ENCODE peak calls at places on chromosomes 12 and 14, in seven cellular contexts. X, T, W, M, H, I and G are unnamed samples.

GRCh38 chr12:70553391-70553859 is 83.8 kb downstream of the PTPRB start:
- DNase-seq in X (no peak), T (no peak), W (no peak), M (no peak), H (peak; percentile 65), I (no peak), G (no peak)

GRCh38 chr12:93299262-93299846 is 78.4 kb upstream of the NUDT4 start:
- DNase-seq in X (no peak), T (no peak), W (no peak), M (no peak), H (peak; percentile 15), I (no peak), G (no peak)

GRCh38 chr12:48977290-48978281 is 536 bp upstream of the WNT1 start:
- DNase-seq in X (no peak), T (peak; percentile 83), W (peak; percentile 77), M (peak; percentile 95), H (peak; percentile 48), I (peak; percentile 54), G (no peak)

GRCh38 chr12:131986847-131987398 is 37.2 kb downstream of the EP400 start:
- DNase-seq in X (no peak), T (no peak), W (no peak), M (no peak), H (no peak), I (no peak), G (no peak)

GRCh38 chr14:104360522-104360921 is 219.0 kb upstream of the C14orf180 start:
- DNase-seq in X (peak; percentile 37), T (no peak), W (peak; percentile 40), M (no peak), H (no peak), I (no peak), G (no peak)

GRCh38 chr14:77023001-77023996 is 5.2 kb downstream of the IRF2BPL start:
- DNase-seq in X (no peak), T (peak; percentile 48), W (peak; percentile 76), M (no peak), H (peak; percentile 57), I (peak; percentile 52), G (no peak)

GRCh38 chr14:55117816-55118441 is 11.1 kb upstream of the LGALS3 start:
- DNase-seq in X (no peak), T (no peak), W (peak; percentile 19), M (no peak), H (peak; percentile 80), I (peak; percentile 46), G (no peak)

GRCh38 chr12:7099290-7099996 is 7.2 kb upstream of the C1R start:
- DNase-seq in X (peak; percentile 58), T (no peak), W (peak; percentile 49), M (no peak), H (no peak), I (no peak), G (no peak)

GRCh38 chr12:77808534-77808933 is 22.2 kb upstream of the NAV3 start:
- DNase-seq in X (no peak), T (no peak), W (peak; percentile 35), M (no peak), H (no peak), I (no peak), G (no peak)

GRCh38 chr14:61965030-61965745 is 203.0 kb downstream of the SNAPC1 start:
- DNase-seq in X (no peak), T (no peak), W (no peak), M (no peak), H (peak; percentile 74), I (peak; percentile 94), G (peak; percentile 74)

GRCh38 chr12:93214523-93215289 is 163.0 kb upstream of the NUDT4 start:
- DNase-seq in X (no peak), T (no peak), W (no peak), M (no peak), H (no peak), I (no peak), G (no peak)

GRCh38 chr12:91333966-91334365 is 151.3 kb upstream of the DCN start:
- DNase-seq in X (no peak), T (no peak), W (no peak), M (no peak), H (no peak), I (no peak), G (no peak)

GRCh38 chr12:93223440-93224426 is 154.0 kb upstream of the NUDT4 start:
- DNase-seq in X (no peak), T (no peak), W (no peak), M (no peak), H (peak; percentile 59), I (peak; percentile 31), G (no peak)

GRCh38 chr14:80678436-80678835 is 263.1 kb downstream of the CEP128 start:
- DNase-seq in X (no peak), T (no peak), W (no peak), M (no peak), H (peak; percentile 3), I (no peak), G (no peak)

GRCh38 chr14:50342211-50343080 is 30.3 kb downstream of the DMAC2L start:
- DNase-seq in X (peak; percentile 76), T (peak; percentile 47), W (peak; percentile 88), M (peak; percentile 62), H (peak; percentile 76), I (peak; percentile 30), G (peak; percentile 67)

GRCh38 chr12:95218852-95219171 is 1.2 kb downstream of the VEZT start:
- DNase-seq in X (no peak), T (no peak), W (no peak), M (peak; percentile 29), H (no peak), I (peak; percentile 50), G (no peak)

GRCh38 chr12:88299567-88300101 is 157.5 kb downstream of the TMTC3 start:
- DNase-seq in X (no peak), T (no peak), W (no peak), M (no peak), H (peak; percentile 92), I (peak; percentile 86), G (peak; percentile 64)

GRCh38 chr14:70662080-70662479 is 20.4 kb downstream of the TTC9 start:
- DNase-seq in X (no peak), T (no peak), W (no peak), M (no peak), H (no peak), I (no peak), G (no peak)

GRCh38 chr14:70662816-70663215 is 21.1 kb downstream of the TTC9 start:
- DNase-seq in X (no peak), T (no peak), W (no peak), M (no peak), H (no peak), I (no peak), G (no peak)

GRCh38 chr14:70663707-70664179 is 22.0 kb downstream of the TTC9 start:
- DNase-seq in X (no peak), T (no peak), W (no peak), M (no peak), H (no peak), I (no peak), G (no peak)

GRCh38 chr14:70658899-70659298 is 17.2 kb downstream of the TTC9 start:
- DNase-seq in X (no peak), T (no peak), W (no peak), M (peak; percentile 36), H (no peak), I (no peak), G (no peak)

DNA sequence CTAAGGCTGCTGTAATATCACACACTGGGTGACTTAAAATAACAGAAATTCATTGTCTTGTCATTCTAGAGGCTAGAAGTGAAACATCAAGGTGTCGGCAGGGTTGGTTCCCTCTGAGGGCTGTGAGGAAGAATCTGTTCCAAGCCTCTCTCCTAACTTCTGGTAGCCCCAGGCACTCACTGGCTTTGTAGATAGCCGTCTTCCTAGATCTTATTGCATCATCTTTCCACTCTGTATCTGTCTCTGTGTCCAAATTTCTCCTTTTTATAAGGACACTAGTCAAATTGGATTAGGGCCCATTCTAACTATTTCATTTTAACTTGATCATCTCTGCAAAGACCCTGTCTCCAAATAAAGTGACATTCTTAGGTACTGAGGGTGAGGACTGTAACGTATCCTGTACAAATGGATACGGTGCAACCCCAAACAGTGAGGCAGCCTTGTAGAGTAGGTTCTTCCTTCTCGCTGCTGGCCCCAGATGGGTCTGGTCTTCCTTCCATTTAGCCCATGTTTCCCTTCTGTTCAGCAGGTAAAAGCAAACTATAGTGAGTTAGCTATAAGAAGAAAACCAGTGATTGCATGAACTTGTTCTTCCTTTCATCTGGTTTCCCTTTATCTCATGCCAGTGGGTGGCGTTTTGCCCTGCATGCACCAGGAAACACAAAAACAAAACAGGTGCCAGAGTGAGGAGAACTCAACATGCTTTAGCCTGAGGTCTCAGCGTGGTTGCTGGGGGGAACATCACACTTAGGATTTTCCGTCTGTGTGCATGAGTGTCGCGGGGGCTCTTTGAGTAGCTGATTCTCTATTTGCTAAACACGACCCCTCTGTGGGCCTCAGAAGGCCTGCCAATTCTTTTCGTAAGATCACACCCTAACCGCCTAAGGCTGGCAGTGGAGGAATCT is 19.5 kb downstream of the TTC9 start:
- DNase-seq in X (no peak), T (no peak), W (no peak), M (peak; percentile 35), H (no peak), I (no peak), G (no peak)
- TF ChIP-seq CTCF in X (no peak), T (no peak), W (no peak), M (peak; percentile 27), H (no peak), I (no peak), G (no peak)

GRCh38 chr14:95293474-95293873 is 26.2 kb downstream of the CLMN start:
- DNase-seq in X (peak; percentile 34), T (no peak), W (no peak), M (no peak), H (no peak), I (no peak), G (no peak)
- TF ChIP-seq CTCF in X (no peak), T (no peak), W (no peak), M (no peak), H (no peak), I (no peak), G (no peak)

GRCh38 chr14:22202313-22202712 is 386.7 kb downstream of the DAD1 start:
- DNase-seq in X (no peak), T (no peak), W (no peak), M (no peak), H (no peak), I (no peak), G (no peak)

DNA sequence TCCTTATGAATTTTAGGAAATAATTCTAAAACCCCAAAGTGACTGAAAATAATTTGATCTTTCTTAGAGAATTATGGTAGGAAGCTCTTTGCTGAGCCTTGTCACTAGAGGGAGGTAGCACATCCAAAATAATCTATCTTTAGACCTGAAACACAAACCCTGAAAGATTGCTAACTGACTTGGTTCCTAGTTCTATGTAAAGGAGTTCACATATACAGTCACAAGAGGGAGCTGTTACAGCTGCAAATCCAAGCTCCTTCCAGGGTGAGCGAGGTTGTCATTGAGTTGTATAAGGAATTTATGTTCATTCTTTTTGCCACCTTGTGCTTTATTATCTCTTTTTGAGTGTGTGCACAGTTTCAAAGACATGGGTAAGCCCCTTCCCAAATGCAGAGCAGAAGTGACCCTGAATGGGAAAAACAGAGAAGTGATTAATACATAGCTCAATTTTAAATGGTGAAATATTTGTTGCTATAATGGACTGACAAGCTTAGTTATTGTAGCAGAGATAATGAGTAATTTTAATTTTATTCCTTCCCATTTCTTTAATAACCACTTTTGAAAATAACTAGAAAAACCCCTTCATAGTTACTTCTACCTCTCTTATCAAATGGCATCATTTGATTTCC is 387.9 kb downstream of the DAD1 start:
- DNase-seq in X (no peak), T (no peak), W (no peak), M (no peak), H (peak; percentile 57), I (peak; percentile 57), G (peak; percentile 48)
- TF ChIP-seq CTCF in X (peak; percentile 50), T (peak; percentile 55), W (no peak), M (peak; percentile 75), H (peak; percentile 74), I (peak; percentile 64), G (peak; percentile 73)

GRCh38 chr14:41824441-41824840 is 217.8 kb downstream of the LRFN5 start:
- DNase-seq in X (no peak), T (no peak), W (no peak), M (no peak), H (no peak), I (no peak), G (no peak)
- TF ChIP-seq CTCF in X (no peak), T (no peak), W (no peak), M (no peak), H (no peak), I (peak; percentile 17), G (no peak)